ENCODE peak calls at places on chromosome 16, in four cellular contexts. L, X, G and H are unnamed samples.
A peak's percentile ranks its signal among the peaks of the same experiment; 100 is the strongest.

GRCh38 chr16:27972500-27972899 is 91.0 kb downstream of the GSG1L start:
- DNase-seq in L (peak; percentile 79), G (peak; percentile 59), X (no peak), H (peak; percentile 12)

GRCh38 chr16:3797904-3798811 is 80.8 kb upstream of the TRAP1 start:
- DNase-seq in L (no peak), G (no peak), X (no peak), H (no peak)

GRCh38 chr16:50196736-50197135 is 43.6 kb downstream of the TENT4B start:
- DNase-seq in G (no peak), L (no peak), X (no peak), H (no peak)

GRCh38 chr16:68416057-68417046 is 32.0 kb downstream of the SMPD3 start:
- DNase-seq in G (no peak), X (no peak), L (no peak), H (no peak)

GRCh38 chr16:58264961-58265479 is 29.8 kb downstream of the PRSS54 start:
- DNase-seq in X (no peak), G (peak; percentile 59), L (no peak), H (no peak)

GRCh38 chr16:29862383-29862883 is 593 bp downstream of the CDIPT start:
- DNase-seq in G (peak; percentile 43), X (no peak), L (no peak), H (no peak)

GRCh38 chr16:69217433-69217832 is 30.5 kb downstream of the SNTB2 start:
- DNase-seq in L (no peak), G (no peak), X (no peak), H (no peak)

GRCh38 chr16:1057252-1057932 is 15.2 kb upstream of the SSTR5 start:
- DNase-seq in L (peak; percentile 43), G (no peak), X (no peak), H (peak; percentile 40)

GRCh38 chr16:27769561-27770222 is 219.7 kb downstream of the KATNIP start:
- DNase-seq in X (no peak), G (peak; percentile 88), L (no peak), H (no peak)

GRCh38 chr16:8946544-8946943 is 17.2 kb downstream of the USP7 start:
- DNase-seq in X (no peak), G (no peak), L (peak; percentile 89), H (no peak)

GRCh38 chr16:50680907-50681885 is at the start of gene SNX20:
- DNase-seq in L (no peak), X (no peak), G (no peak), H (peak; percentile 59)

GRCh38 chr16:58020628-58021521 is 4.7 kb upstream of the MMP15 start:
- DNase-seq in L (peak; percentile 83), G (no peak), X (no peak), H (peak; percentile 48)

GRCh38 chr16:14464796-14465195 is 165.3 kb downstream of the PARN start:
- DNase-seq in G (no peak), L (no peak), X (no peak), H (no peak)

GRCh38 chr16:24689128-24689527 is 40.3 kb upstream of the TNRC6A start:
- DNase-seq in G (peak; percentile 58), X (no peak), L (peak; percentile 14), H (no peak)

GRCh38 chr16:87436225-87437172 is 44.4 kb downstream of the MAP1LC3B start:
- DNase-seq in G (no peak), X (no peak), L (no peak), H (no peak)

GRCh38 chr16:28219283-28219682 is 7.5 kb upstream of the XPO6 start:
- DNase-seq in G (no peak), L (no peak), X (no peak), H (no peak)

GRCh38 chr16:88886915-88887521 is 20.6 kb upstream of the PABPN1L start:
- DNase-seq in G (no peak), L (no peak), X (no peak), H (no peak)

GRCh38 chr16:67280090-67281015 is 1.0 kb downstream of the PLEKHG4 start:
- DNase-seq in X (no peak), L (no peak), G (no peak), H (no peak)

GRCh38 chr16:72129976-72130656 is 36.5 kb downstream of the DHX38 start:
- DNase-seq in G (no peak), X (no peak), L (no peak), H (no peak)

GRCh38 chr16:89319883-89320716 is 102.6 kb downstream of the ZNF778 start:
- DNase-seq in L (no peak), G (no peak), X (no peak), H (no peak)

GRCh38 chr16:85151603-85152413 is 39.5 kb upstream of the CIBAR2 start:
- DNase-seq in X (no peak), G (no peak), L (peak; percentile 28), H (no peak)

GRCh38 chr16:14378684-14379467 is 251.2 kb downstream of the PARN start:
- DNase-seq in X (no peak), G (no peak), L (no peak), H (no peak)

GRCh38 chr16:11990672-11991390 is 14.3 kb downstream of the SNX29 start:
- DNase-seq in X (no peak), G (no peak), L (no peak), H (no peak)

GRCh38 chr16:47067203-47067602 is 76.5 kb downstream of the NETO2 start:
- DNase-seq in X (no peak), L (no peak), G (no peak), H (no peak)

GRCh38 chr16:77199211-77199610 is at the start of gene SYCE1L:
- DNase-seq in G (no peak), L (no peak), X (no peak), H (no peak)

GRCh38 chr16:87490091-87490798 is 2.6 kb downstream of the ZCCHC14 start:
- DNase-seq in L (no peak), X (no peak), G (no peak), H (no peak)

GRCh38 chr16:27748868-27749546 is 199.1 kb downstream of the KATNIP start:
- DNase-seq in G (peak; percentile 70), X (no peak), L (peak; percentile 55), H (peak; percentile 2)

GRCh38 chr16:58114827-58115825 is 14.1 kb downstream of the CFAP20 start:
- DNase-seq in X (no peak), L (no peak), G (no peak), H (no peak)

GRCh38 chr16:63361032-63361624 is 1324.9 kb upstream of the CDH8 start:
- DNase-seq in L (peak; percentile 75), X (no peak), G (peak; percentile 56), H (no peak)